ENCODE peak calls at places on chromosome 5, in five cellular contexts. Q is H1, U is mesenchymal stem cell, S is neuronal stem cell, X is trophoblast cell. J is an unnamed sample.

GRCh38 chr5:39500656-39501295 is 76.0 kb upstream of the DAB2 start:
- DNase-seq in Q (no peak), U (no peak), S (no peak), X (no peak), J (no peak)

GRCh38 chr5:126499742-126500396 is 76.7 kb downstream of the GRAMD2B start:
- DNase-seq in Q (peak), U (no peak), S (no peak), X (no peak), J (peak)

GRCh38 chr5:103511554-103511885 is 51.1 kb downstream of the NUDT12 start:
- DNase-seq in Q (no peak), U (peak), S (no peak), X (no peak), J (no peak)

GRCh38 chr5:36279054-36279698 is 22.5 kb downstream of the RANBP3L start:
- DNase-seq in Q (no peak), U (peak), S (no peak), X (no peak), J (no peak)

GRCh38 chr5:173456751-173457171 is 128.5 kb upstream of the STC2 start:
- DNase-seq in Q (no peak), U (peak), S (no peak), X (no peak), J (no peak)

GRCh38 chr5:126027149-126027548 is 396.1 kb upstream of the GRAMD2B start:
- DNase-seq in Q (no peak), U (no peak), S (no peak), X (no peak), J (no peak)

GRCh38 chr5:151005975-151006576 is 14.3 kb upstream of the GPX3 start:
- DNase-seq in Q (no peak), U (peak), S (no peak), X (no peak), J (no peak)

GRCh38 chr5:142324377-142324870 is 397 bp downstream of the SPRY4 start:
- DNase-seq in Q (no peak), U (no peak), S (no peak), X (no peak), J (no peak)

GRCh38 chr5:111772456-111772855 is 15.5 kb upstream of the NREP start:
- DNase-seq in Q (no peak), U (peak), S (no peak), X (no peak), J (peak)

GRCh38 chr5:83726912-83727311 is 6.3 kb upstream of the HAPLN1 start:
- DNase-seq in Q (no peak), U (peak), S (no peak), X (no peak), J (no peak)

GRCh38 chr5:5492087-5492933 is 69.8 kb downstream of the ICE1 start:
- DNase-seq in Q (no peak), U (peak), S (peak), X (no peak), J (peak)

GRCh38 chr5:66909364-66909763 is 287.2 kb downstream of the CD180 start:
- DNase-seq in Q (no peak), U (no peak), S (no peak), X (no peak), J (no peak)

GRCh38 chr5:169394371-169394770 is 93.4 kb upstream of the SLIT3 start:
- DNase-seq in Q (no peak), U (no peak), S (no peak), X (peak), J (no peak)

GRCh38 chr5:130536726-130537125 is 628.3 kb downstream of the HINT1 start:
- DNase-seq in Q (no peak), U (peak), S (no peak), X (no peak), J (no peak)

GRCh38 chr5:74164725-74165226 is 475.8 kb downstream of the ENC1 start:
- DNase-seq in Q (no peak), U (no peak), S (no peak), X (no peak), J (no peak)

GRCh38 chr5:9544056-9544455 is 1.8 kb downstream of the SEMA5A start:
- DNase-seq in Q (no peak), U (no peak), S (no peak), X (no peak), J (no peak)

GRCh38 chr5:87951661-87952060 is 317.0 kb downstream of the TMEM161B start:
- DNase-seq in Q (no peak), U (no peak), S (no peak), X (no peak), J (no peak)

GRCh38 chr5:140694276-140694675 is 3.0 kb downstream of the HARS2 start:
- DNase-seq in Q (no peak), U (no peak), S (no peak), X (no peak), J (no peak)

GRCh38 chr5:53303105-53303504 is 177.3 kb upstream of the FST start:
- DNase-seq in Q (no peak), U (peak), S (no peak), X (no peak), J (no peak)

GRCh38 chr5:71697967-71698366 is 21.1 kb upstream of the CARTPT start:
- DNase-seq in Q (peak), U (no peak), S (peak), X (no peak), J (peak)

GRCh38 chr5:8598356-8598755 is 729.4 kb downstream of the MTRR start:
- DNase-seq in Q (no peak), U (no peak), S (no peak), X (no peak), J (no peak)

GRCh38 chr5:1594336-1595106 is 70.8 kb upstream of the LPCAT1 start:
- DNase-seq in Q (peak), U (peak), S (peak), X (peak), J (peak)

GRCh38 chr5:159913048-159913447 is 3.2 kb upstream of the ADRA1B start:
- DNase-seq in Q (no peak), U (peak), S (no peak), X (peak), J (no peak)
- H2BK120ac ChIP-seq in Q (no peak), U (no peak), S (no peak), X (no peak), J (no peak)

GRCh38 chr5:164742025-164742424 is 1236.6 kb downstream of the MAT2B start:
- DNase-seq in Q (no peak), U (no peak), S (no peak), X (no peak), J (no peak)
- H2BK12ac ChIP-seq in Q (no peak), U (no peak), S (no peak), X (no peak), J (no peak)

GRCh38 chr5:14258840-14259239 is 115.7 kb downstream of the TRIO start:
- DNase-seq in Q (no peak), U (peak), S (peak), X (no peak), J (peak)
- H4K91ac ChIP-seq in Q (peak), U (no peak), S (no peak), X (no peak), J (no peak)

GRCh38 chr5:14250778-14251711 is 107.9 kb downstream of the TRIO start:
- DNase-seq in Q (no peak), U (no peak), S (no peak), X (no peak), J (no peak)

GRCh38 chr5:14252793-14253192 is 109.7 kb downstream of the TRIO start:
- DNase-seq in Q (no peak), U (no peak), S (no peak), X (no peak), J (no peak)

GRCh38 chr5:14249258-14250093 is 106.3 kb downstream of the TRIO start:
- DNase-seq in Q (no peak), U (no peak), S (no peak), X (no peak), J (no peak)

GRCh38 chr5:14251733-14252132 is 108.6 kb downstream of the TRIO start:
- DNase-seq in Q (no peak), U (no peak), S (no peak), X (no peak), J (no peak)

DNA sequence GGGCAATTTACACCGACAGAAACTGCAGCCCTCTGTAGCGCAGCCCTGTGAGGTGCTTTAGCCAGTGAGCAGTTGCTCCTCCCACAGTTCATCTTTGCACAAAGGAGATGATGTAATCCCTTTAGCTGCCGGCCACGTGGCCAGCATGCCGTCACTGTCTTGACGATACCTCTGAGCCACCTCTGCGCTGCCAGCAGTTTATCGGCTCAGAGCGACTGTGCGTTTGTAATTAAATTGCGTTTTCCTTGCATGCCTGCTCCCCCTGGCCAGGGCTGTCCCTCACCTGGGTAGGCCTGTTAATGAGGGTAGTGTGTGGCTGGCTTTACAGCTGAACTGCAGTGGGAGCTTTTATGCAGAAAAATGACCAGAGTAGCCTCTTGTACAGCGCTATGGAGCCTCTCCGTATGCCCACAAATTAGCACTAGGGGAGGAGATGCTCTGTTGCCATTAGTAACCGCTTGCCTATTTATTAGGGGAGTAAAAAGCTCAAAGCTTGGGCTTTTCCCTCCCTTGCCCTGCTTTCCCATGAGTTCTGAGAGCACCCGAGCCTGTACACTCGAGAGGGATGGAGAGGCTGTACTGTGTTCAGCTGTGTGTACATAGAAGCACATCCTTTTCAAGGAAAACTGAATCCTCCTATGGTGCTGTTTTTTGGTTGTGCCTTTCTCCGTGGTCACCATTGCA is 107.1 kb downstream of the TRIO start:
- DNase-seq in Q (no peak), U (peak), S (peak), X (peak), J (no peak)
- H2BK120ac ChIP-seq in Q (no peak), U (no peak), S (no peak), X (no peak), J (no peak)

DNA sequence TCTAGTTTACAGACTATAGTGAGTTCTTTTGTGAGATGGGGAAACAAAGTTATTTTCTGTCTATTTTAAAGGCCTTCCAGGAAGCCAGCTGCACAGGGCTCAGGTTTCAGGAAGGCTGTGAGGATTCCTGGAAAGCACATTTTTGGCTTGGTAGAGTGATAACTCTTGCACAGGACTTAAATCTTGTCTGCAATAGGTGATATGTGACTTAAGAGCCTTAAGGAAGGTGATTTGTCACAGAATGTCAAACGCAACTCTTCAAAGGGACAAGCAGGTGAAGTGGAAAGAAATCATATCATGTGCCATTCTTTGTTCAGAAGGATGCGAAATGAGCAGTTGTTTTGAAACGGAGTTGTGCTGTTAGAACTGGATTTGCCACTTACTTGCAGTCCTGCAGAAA is 459.2 kb downstream of the MAT2B start:
- DNase-seq in Q (no peak), U (peak), S (no peak), X (no peak), J (no peak)
- H2BK12ac ChIP-seq in Q (no peak), U (no peak), S (no peak), X (no peak), J (no peak)

DNA sequence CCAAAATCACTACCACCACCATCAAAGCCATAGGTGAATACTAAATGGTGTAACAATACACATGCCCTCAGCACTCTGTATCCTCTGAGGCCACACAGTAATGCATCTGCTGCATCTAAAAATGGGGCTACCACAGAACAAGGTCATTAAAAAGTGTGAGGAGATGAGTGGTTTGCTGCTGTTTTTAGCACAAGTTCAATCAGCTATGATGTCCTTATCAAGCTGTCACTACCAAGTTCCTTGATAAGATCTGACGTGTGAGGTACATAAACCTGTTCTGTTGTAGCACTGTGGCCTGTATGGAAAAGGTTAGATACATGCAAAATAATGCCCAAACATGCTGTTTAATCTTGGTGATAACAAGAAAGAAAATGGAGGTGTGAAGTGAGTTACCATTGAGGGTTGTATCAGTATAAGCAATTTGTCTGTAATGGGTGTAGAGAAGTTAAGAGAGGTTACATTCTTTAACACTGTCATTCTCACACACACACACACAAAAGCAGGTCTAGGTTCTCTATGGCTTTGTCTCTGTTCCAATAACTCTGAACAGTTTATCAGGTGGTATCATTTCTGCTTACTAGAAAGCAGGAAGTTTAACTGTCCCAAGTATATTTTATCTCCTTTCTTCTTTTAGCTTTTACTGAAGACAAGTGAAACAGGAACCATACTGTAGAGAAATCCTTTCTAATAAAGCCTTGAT is 252.9 kb downstream of the CWC27 start:
- DNase-seq in Q (no peak), U (no peak), S (no peak), X (no peak), J (no peak)
- H4K91ac ChIP-seq in Q (no peak), U (no peak), S (no peak), X (peak), J (no peak)